ENCODE peak calls at places on chromosomes 7 and 10, in four cellular contexts. C, A, N and F are unnamed samples.

GRCh38 chr7:70505886-70506285 is 626.1 kb upstream of the GALNT17 start:
- DNase-seq in C (no peak), A (no peak), N (no peak), F (no peak)

GRCh38 chr7:37068902-37069301 is 344.6 kb upstream of the AOAH start:
- DNase-seq in C (no peak), A (no peak), N (no peak), F (peak)

GRCh38 chr7:41336981-41337380 is 365.9 kb downstream of the INHBA start:
- DNase-seq in C (no peak), A (no peak), N (no peak), F (no peak)

GRCh38 chr10:100579691-100580090 is 43.9 kb downstream of the HIF1AN start:
- DNase-seq in C (no peak), A (no peak), N (no peak), F (no peak)

GRCh38 chr7:104096683-104097082 is 107.2 kb upstream of the RELN start:
- DNase-seq in C (no peak), A (peak), N (no peak), F (peak)

GRCh38 chr10:28171468-28172235 is 131.2 kb downstream of the MPP7 start:
- DNase-seq in C (no peak), A (no peak), N (no peak), F (peak)

GRCh38 chr7:129375221-129375938 is 58.9 kb upstream of the STRIP2 start:
- DNase-seq in C (no peak), A (no peak), N (no peak), F (peak)

GRCh38 chr10:102615361-102615760 is 28.9 kb upstream of the TRIM8 start:
- DNase-seq in C (peak), A (no peak), N (no peak), F (peak)

GRCh38 chr10:26739087-26739631 is 41.7 kb downstream of the PDSS1 start:
- DNase-seq in C (no peak), A (no peak), N (no peak), F (no peak)

GRCh38 chr10:22648547-22648961 is 65.8 kb downstream of the PIP4K2A start:
- DNase-seq in C (no peak), A (no peak), N (peak), F (no peak)

GRCh38 chr7:155644178-155644970 is at the start of gene RBM33:
- DNase-seq in C (peak), A (peak), N (peak), F (peak)

GRCh38 chr10:32661346-32661745 is 215.4 kb downstream of the CCDC7 start:
- DNase-seq in C (no peak), A (no peak), N (no peak), F (no peak)

GRCh38 chr10:15369642-15370211 is 1.4 kb downstream of the FAM171A1 start:
- DNase-seq in C (no peak), A (no peak), N (no peak), F (peak)

GRCh38 chr7:4775281-4776159 is at the start of gene AP5Z1:
- DNase-seq in C (peak), A (peak), N (peak), F (peak)

GRCh38 chr7:4776160-4776623 is 769 bp downstream of the AP5Z1 start:
- DNase-seq in C (no peak), A (no peak), N (no peak), F (no peak)

GRCh38 chr7:4772306-4772705 is 3.1 kb upstream of the AP5Z1 start:
- DNase-seq in C (no peak), A (no peak), N (no peak), F (no peak)

GRCh38 chr7:4774007-4774406 is 1.4 kb upstream of the AP5Z1 start:
- DNase-seq in C (no peak), A (no peak), N (no peak), F (no peak)

GRCh38 chr7:4774804-4775280 is 581 bp upstream of the AP5Z1 start:
- DNase-seq in C (peak), A (peak), N (no peak), F (no peak)
- TF ChIP-seq REST in C (no peak), A (no peak), N (no peak), F (no peak)

DNA sequence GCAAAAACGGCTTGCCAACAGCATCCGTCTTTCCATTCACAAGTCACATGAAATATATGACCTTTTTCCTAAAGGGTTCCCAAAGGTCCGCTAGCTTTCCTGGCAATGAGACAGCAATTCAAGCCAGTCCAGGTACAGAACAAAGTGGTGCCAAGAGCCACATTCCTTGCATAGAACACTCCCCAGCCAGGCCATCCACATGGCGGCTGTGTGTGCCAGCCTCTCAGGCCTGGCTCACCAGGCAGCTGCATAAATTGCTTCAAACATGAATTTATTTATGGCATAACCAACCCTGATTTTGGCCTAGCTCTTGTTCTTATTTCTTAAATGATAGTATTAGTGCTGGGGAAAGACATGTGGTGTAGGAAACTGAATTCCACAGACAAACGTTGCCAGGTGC is 63.7 kb upstream of the CREB5 start:
- DNase-seq in C (no peak), A (no peak), N (no peak), F (no peak)
- TF ChIP-seq CREB1 in C (no peak), A (no peak), N (no peak), F (no peak)

GRCh38 chr7:23598321-23598720 is 1.1 kb downstream of the CCDC126 start:
- DNase-seq in C (peak), A (peak), N (no peak), F (peak)
- H2AFZ ChIP-seq in C (peak), A (peak), N (peak), F (peak)

GRCh38 chr7:99190359-99191009 is 17.4 kb downstream of the KPNA7 start:
- DNase-seq in C (no peak), A (peak), N (no peak), F (no peak)
- TF ChIP-seq REST in C (no peak), A (no peak), N (no peak), F (no peak)

GRCh38 chr10:86857097-86857825 is 100.2 kb downstream of the MMRN2 start:
- DNase-seq in C (no peak), A (no peak), N (no peak), F (peak)
- TF ChIP-seq CREB1 in C (no peak), A (no peak), N (no peak), F (peak)

DNA sequence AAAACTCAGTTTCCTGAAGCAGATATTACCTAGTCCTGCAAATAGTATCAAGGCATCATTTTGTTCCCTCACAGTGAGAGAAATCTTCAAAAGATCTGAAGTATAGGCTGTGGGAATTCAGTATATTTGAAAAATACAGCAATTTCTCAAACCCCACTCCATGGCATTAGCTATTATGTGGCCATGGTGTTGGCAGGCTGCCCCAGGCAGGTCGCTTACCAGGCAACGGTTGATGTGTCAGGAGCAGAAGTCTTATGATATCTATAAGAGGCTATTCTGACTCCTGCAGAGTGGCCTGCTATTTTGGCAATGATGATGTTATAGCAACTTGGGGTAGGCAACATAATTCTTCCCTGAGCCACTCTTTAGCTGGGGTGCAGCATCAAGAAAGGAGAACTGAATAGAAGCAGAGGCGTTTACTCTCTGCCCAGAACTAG is 187.9 kb downstream of the PLXDC2 start:
- DNase-seq in C (no peak), A (no peak), N (peak), F (no peak)
- H2AFZ ChIP-seq in C (no peak), A (no peak), N (peak), F (no peak)